ENCODE peak calls at places on chromosomes 6 and 20, in eight cellular contexts. H is SK-N-SH; I is astrocyte of the spinal cord; N is naive thymus-derived CD4-positive, alpha-beta T cell; P is NCI-H345; M is ACHN; S is A172; Y is stimulated activated CD4-positive, alpha-beta T cell treated with anti-CD3 and anti-CD28 coated beads, Interleukin-1b, Interleukin-23, amount 100 ng/mL, for 24 hours. L is an unnamed sample.

GRCh38 chr6:125230674-125231073 is 71.1 kb downstream of the HDDC2 start:
- DNase-seq in H (no peak), I (no peak), N (no peak), P (no peak), M (no peak), S (no peak), Y (no peak), L (no peak)

GRCh38 chr20:41135888-41136243 is 1.5 kb upstream of the PLCG1 start:
- DNase-seq in H (no peak), I (no peak), N (no peak), P (no peak), M (no peak), S (no peak), Y (no peak), L (no peak)

GRCh38 chr6:46370622-46371021 is 120.6 kb downstream of the RCAN2 start:
- DNase-seq in H (no peak), I (no peak), N (no peak), P (no peak), M (no peak), S (no peak), Y (no peak), L (no peak)

GRCh38 chr6:158672726-158673125 is 22.9 kb downstream of the SYTL3 start:
- DNase-seq in H (no peak), I (no peak), N (no peak), P (no peak), M (no peak), S (no peak), Y (no peak), L (no peak)

GRCh38 chr6:156980515-156980914 is 203.3 kb downstream of the ARID1B start:
- DNase-seq in H (peak; percentile 49), I (no peak), N (no peak), P (peak; percentile 79), M (no peak), S (no peak), Y (no peak), L (no peak)

GRCh38 chr6:161198176-161198575 is 75.7 kb downstream of the AGPAT4 start:
- DNase-seq in H (no peak), I (no peak), N (no peak), P (peak; percentile 3), M (no peak), S (no peak), Y (no peak), L (no peak)

GRCh38 chr6:36138667-36139066 is 8.4 kb downstream of the MAPK13 start:
- DNase-seq in H (no peak), I (no peak), N (no peak), P (no peak), M (no peak), S (no peak), Y (no peak), L (no peak)

GRCh38 chr20:50304501-50304856 is 113.8 kb downstream of the CEBPB start:
- DNase-seq in H (peak; percentile 62), I (peak; percentile 50), N (no peak), P (no peak), M (no peak), S (no peak), Y (no peak), L (no peak)

GRCh38 chr20:1174787-1175186 is 10.0 kb downstream of the TMEM74B start:
- DNase-seq in H (no peak), I (no peak), N (no peak), P (no peak), M (no peak), S (no peak), Y (no peak), L (no peak)

GRCh38 chr6:13688692-13689196 is 22.9 kb downstream of the RANBP9 start:
- DNase-seq in H (no peak), I (no peak), N (no peak), P (no peak), M (no peak), S (no peak), Y (no peak), L (no peak)

GRCh38 chr6:21666788-21667681 is 73.5 kb downstream of the SOX4 start:
- DNase-seq in H (peak; percentile 71), I (no peak), N (no peak), P (no peak), M (peak; percentile 5), S (peak; percentile 29), Y (no peak), L (no peak)

GRCh38 chr20:64142546-64142945 is 21.7 kb upstream of the MYT1 start:
- DNase-seq in H (peak; percentile 8), I (no peak), N (no peak), P (peak; percentile 94), M (no peak), S (peak; percentile 26), Y (no peak), L (no peak)

GRCh38 chr6:28585335-28585734 is 59.7 kb downstream of the GPX5 start:
- DNase-seq in H (no peak), I (peak; percentile 28), N (no peak), P (no peak), M (no peak), S (no peak), Y (no peak), L (no peak)

GRCh38 chr6:112560651-112561050 is 213.5 kb downstream of the RFPL4B start:
- DNase-seq in H (no peak), I (no peak), N (no peak), P (no peak), M (no peak), S (no peak), Y (no peak), L (no peak)

GRCh38 chr6:90351696-90352095 is 55.1 kb upstream of the BACH2 start:
- DNase-seq in H (no peak), I (peak; percentile 52), N (peak; percentile 23), P (no peak), M (no peak), S (no peak), Y (no peak), L (no peak)

GRCh38 chr6:33410711-33411631 is at the start of gene PHF1:
- DNase-seq in H (peak; percentile 94), I (no peak), N (peak; percentile 87), P (no peak), M (peak; percentile 59), S (peak; percentile 79), Y (no peak), L (no peak)

GRCh38 chr6:160227769-160228161 is 30.9 kb downstream of the SLC22A2 start:
- DNase-seq in H (no peak), I (no peak), N (no peak), P (no peak), M (no peak), S (no peak), Y (no peak), L (no peak)

GRCh38 chr6:120916844-120917243 is 417.4 kb downstream of the TBC1D32 start:
- DNase-seq in H (no peak), I (no peak), N (no peak), P (no peak), M (no peak), S (no peak), Y (no peak), L (no peak)

GRCh38 chr20:45823949-45824835 is 2.9 kb downstream of the TNNC2 start:
- DNase-seq in H (peak; percentile 62), I (peak; percentile 39), N (peak; percentile 48), P (peak; percentile 9), M (peak; percentile 24), S (no peak), Y (no peak), L (peak; percentile 56)

GRCh38 chr6:106056738-106057390 is 29.3 kb upstream of the PRDM1 start:
- DNase-seq in H (no peak), I (no peak), N (no peak), P (peak; percentile 27), M (no peak), S (no peak), Y (no peak), L (no peak)

GRCh38 chr6:13715444-13715883 is 3.8 kb upstream of the RANBP9 start:
- DNase-seq in H (no peak), I (no peak), N (no peak), P (no peak), M (no peak), S (no peak), Y (no peak), L (no peak)

L was measured in naive B cell.